ENCODE peak calls at places on chromosomes 16 and 17, in six cellular contexts. One of them, this sample, is unnamed. For H3K9me3, the result is how much of the 10 kb centered on the place peaks cover.

GRCh38 chr17:75416006-75416405 is 10.5 kb upstream of the GRB2 start:
- DNase-seq in RWPE2: no peak
- DNase-seq in A549: no peak
- DNase-seq in MM.1S: no peak
- DNase-seq in upper lobe of right lung: no peak
- DNase-seq in GM23248: no peak
- DNase-seq in this sample: no peak

GRCh38 chr17:81480140-81480917 is 32.3 kb downstream of the ACTG1 start:
- DNase-seq in RWPE2: no peak
- DNase-seq in A549: no peak
- DNase-seq in MM.1S: no peak
- DNase-seq in upper lobe of right lung: no peak
- DNase-seq in GM23248: peak
- DNase-seq in this sample: no peak

GRCh38 chr16:67027046-67027445 is 1.9 kb upstream of the CBFB start:
- DNase-seq in RWPE2: no peak
- DNase-seq in A549: no peak
- DNase-seq in MM.1S: no peak
- DNase-seq in upper lobe of right lung: peak
- DNase-seq in GM23248: no peak
- DNase-seq in this sample: no peak

GRCh38 chr16:11992008-11992584 is 15.6 kb downstream of the SNX29 start:
- DNase-seq in RWPE2: no peak
- DNase-seq in A549: no peak
- DNase-seq in MM.1S: no peak
- DNase-seq in upper lobe of right lung: no peak
- DNase-seq in GM23248: no peak
- DNase-seq in this sample: no peak

GRCh38 chr16:84196727-84197486 is 6.0 kb downstream of the ADAD2 start:
- DNase-seq in RWPE2: no peak
- DNase-seq in A549: no peak
- DNase-seq in MM.1S: no peak
- DNase-seq in upper lobe of right lung: no peak
- DNase-seq in GM23248: no peak
- DNase-seq in this sample: no peak

GRCh38 chr16:88533945-88534641 is 36.1 kb upstream of the ZC3H18 start:
- DNase-seq in RWPE2: no peak
- DNase-seq in A549: peak
- DNase-seq in MM.1S: peak
- DNase-seq in upper lobe of right lung: peak
- DNase-seq in GM23248: peak
- DNase-seq in this sample: peak

GRCh38 chr16:28567292-28567691 is 13.6 kb downstream of the SGF29 start:
- DNase-seq in RWPE2: no peak
- DNase-seq in A549: no peak
- DNase-seq in MM.1S: no peak
- DNase-seq in upper lobe of right lung: no peak
- DNase-seq in GM23248: no peak
- DNase-seq in this sample: no peak

GRCh38 chr16:14202697-14203096 is 131.6 kb downstream of the MRTFB start:
- DNase-seq in RWPE2: no peak
- DNase-seq in A549: no peak
- DNase-seq in MM.1S: no peak
- DNase-seq in upper lobe of right lung: no peak
- DNase-seq in GM23248: peak
- DNase-seq in this sample: no peak

GRCh38 chr16:12613131-12613991 is 190.3 kb downstream of the CPPED1 start:
- DNase-seq in RWPE2: no peak
- DNase-seq in A549: peak
- DNase-seq in MM.1S: no peak
- DNase-seq in upper lobe of right lung: no peak
- DNase-seq in GM23248: peak
- DNase-seq in this sample: peak

GRCh38 chr17:9285602-9286001 is 264.3 kb downstream of the NTN1 start:
- DNase-seq in RWPE2: no peak
- DNase-seq in A549: no peak
- DNase-seq in MM.1S: no peak
- DNase-seq in upper lobe of right lung: no peak
- DNase-seq in GM23248: peak
- DNase-seq in this sample: no peak

GRCh38 chr17:28370035-28370743 is at the start of gene VTN:
- DNase-seq in RWPE2: no peak
- DNase-seq in A549: peak
- DNase-seq in MM.1S: no peak
- DNase-seq in upper lobe of right lung: peak
- DNase-seq in GM23248: peak
- DNase-seq in this sample: no peak

GRCh38 chr17:1580979-1581676 is 18.5 kb upstream of the PITPNA start:
- DNase-seq in RWPE2: no peak
- DNase-seq in A549: no peak
- DNase-seq in MM.1S: no peak
- DNase-seq in upper lobe of right lung: peak
- DNase-seq in GM23248: no peak
- DNase-seq in this sample: no peak

GRCh38 chr17:78415821-78416301 is 37.4 kb downstream of the PGS1 start:
- DNase-seq in RWPE2: no peak
- DNase-seq in A549: no peak
- DNase-seq in MM.1S: no peak
- DNase-seq in upper lobe of right lung: no peak
- DNase-seq in GM23248: no peak
- DNase-seq in this sample: no peak

GRCh38 chr17:62680541-62681052 is 53.1 kb downstream of the MRC2 start:
- DNase-seq in RWPE2: no peak
- DNase-seq in A549: no peak
- DNase-seq in MM.1S: no peak
- DNase-seq in upper lobe of right lung: peak
- DNase-seq in GM23248: no peak
- DNase-seq in this sample: no peak

GRCh38 chr16:25027781-25028180 is 12.6 kb upstream of the ARHGAP17 start:
- DNase-seq in RWPE2: no peak
- DNase-seq in A549: no peak
- DNase-seq in MM.1S: no peak
- DNase-seq in upper lobe of right lung: no peak
- DNase-seq in GM23248: no peak
- DNase-seq in this sample: no peak

GRCh38 chr17:66964930-66965800 is 658 bp downstream of the CACNG4 start:
- DNase-seq in RWPE2: no peak
- DNase-seq in A549: peak
- DNase-seq in MM.1S: no peak
- DNase-seq in upper lobe of right lung: no peak
- DNase-seq in GM23248: no peak
- DNase-seq in this sample: no peak

DNA sequence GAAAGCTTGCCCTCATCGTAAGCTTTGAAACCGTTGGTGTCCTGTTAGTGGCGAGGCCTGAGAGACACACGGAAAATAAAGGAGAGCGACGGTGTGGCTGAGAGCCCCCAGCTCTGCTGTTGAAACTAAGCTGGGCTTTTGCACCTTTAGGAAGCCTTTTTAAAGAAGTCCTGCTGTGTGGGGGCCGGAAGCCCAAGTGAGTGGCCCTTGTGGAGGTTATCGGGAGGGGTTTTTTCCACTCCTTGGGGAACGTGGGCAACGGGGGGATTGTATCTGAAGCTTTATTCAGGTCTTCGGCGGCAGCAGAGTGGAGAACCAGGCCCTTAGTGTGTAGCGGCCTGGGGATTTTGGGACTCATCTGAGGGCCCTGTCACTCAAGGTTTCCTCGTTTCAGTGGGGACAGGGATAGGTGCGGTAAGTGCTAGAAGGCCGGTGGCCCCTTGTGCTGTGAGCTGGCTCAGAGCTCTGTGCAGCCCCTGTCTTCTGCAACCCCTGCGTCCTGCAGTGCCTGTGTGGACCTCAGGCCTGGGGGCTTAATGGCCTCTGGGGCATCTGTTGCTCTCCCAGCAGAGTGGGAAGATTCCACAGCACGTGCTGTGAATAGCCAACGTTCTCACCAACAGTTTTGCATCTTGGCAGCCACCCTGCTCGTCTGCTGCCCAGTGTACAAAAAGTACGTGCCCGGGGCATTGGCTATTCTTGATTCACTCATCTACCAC is 4.7 kb downstream of the FOXC2 start:
- DNase-seq in RWPE2: no peak
- DNase-seq in A549: no peak
- DNase-seq in MM.1S: no peak
- DNase-seq in upper lobe of right lung: no peak
- DNase-seq in GM23248: no peak
- DNase-seq in this sample: no peak
- H3K4me3 ChIP-seq in RWPE2: no peak
- H3K4me3 ChIP-seq in A549: no peak
- H3K4me3 ChIP-seq in MM.1S: no peak
- H3K4me3 ChIP-seq in upper lobe of right lung: peak
- H3K4me3 ChIP-seq in GM23248: peak
- H3K4me3 ChIP-seq in this sample: no peak

GRCh38 chr16:30095166-30096078 is 591 bp downstream of the YPEL3 start:
- DNase-seq in RWPE2: no peak
- DNase-seq in A549: no peak
- DNase-seq in MM.1S: peak
- DNase-seq in upper lobe of right lung: peak
- DNase-seq in GM23248: peak
- DNase-seq in this sample: no peak
- H3K27ac ChIP-seq in RWPE2: peak
- H3K27ac ChIP-seq in A549: peak
- H3K27ac ChIP-seq in MM.1S: peak
- H3K27ac ChIP-seq in upper lobe of right lung: peak
- H3K27ac ChIP-seq in GM23248: peak
- H3K27ac ChIP-seq in this sample: peak

DNA sequence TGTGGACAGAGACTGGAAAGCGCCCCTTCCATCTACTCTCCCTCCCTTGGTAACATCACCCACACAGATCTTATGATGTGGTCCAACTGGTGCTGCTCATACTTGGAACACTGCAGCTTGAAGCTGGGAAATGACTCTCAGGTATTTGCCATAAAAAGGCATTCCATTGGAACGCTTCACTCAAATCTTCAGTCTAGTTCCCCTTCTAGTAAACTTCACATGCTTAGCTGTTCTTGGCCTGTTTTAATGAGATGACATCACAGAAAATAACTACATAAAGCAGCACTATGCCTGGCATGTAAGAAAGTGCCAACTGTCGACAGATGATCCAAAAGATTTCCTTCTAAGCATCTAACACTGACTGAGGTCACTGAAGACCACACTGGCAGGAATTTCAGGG is 9.3 kb downstream of the ZNF263 start:
- DNase-seq in RWPE2: no peak
- DNase-seq in A549: no peak
- DNase-seq in MM.1S: no peak
- DNase-seq in upper lobe of right lung: no peak
- DNase-seq in GM23248: peak
- DNase-seq in this sample: no peak
- H3K9me3 ChIP-seq in RWPE2: under half
- H3K9me3 ChIP-seq in A549: half or more
- H3K9me3 ChIP-seq in MM.1S: under half
- H3K9me3 ChIP-seq in upper lobe of right lung: half or more
- H3K9me3 ChIP-seq in GM23248: under half
- H3K9me3 ChIP-seq in this sample: half or more

GRCh38 chr17:60602871-60603270 is 2.9 kb downstream of the PPM1D start:
- DNase-seq in RWPE2: no peak
- DNase-seq in A549: no peak
- DNase-seq in MM.1S: no peak
- DNase-seq in upper lobe of right lung: no peak
- DNase-seq in GM23248: peak
- DNase-seq in this sample: no peak
- H3K4me3 ChIP-seq in RWPE2: peak
- H3K4me3 ChIP-seq in A549: peak
- H3K4me3 ChIP-seq in MM.1S: peak
- H3K4me3 ChIP-seq in upper lobe of right lung: peak
- H3K4me3 ChIP-seq in GM23248: peak
- H3K4me3 ChIP-seq in this sample: peak

DNA sequence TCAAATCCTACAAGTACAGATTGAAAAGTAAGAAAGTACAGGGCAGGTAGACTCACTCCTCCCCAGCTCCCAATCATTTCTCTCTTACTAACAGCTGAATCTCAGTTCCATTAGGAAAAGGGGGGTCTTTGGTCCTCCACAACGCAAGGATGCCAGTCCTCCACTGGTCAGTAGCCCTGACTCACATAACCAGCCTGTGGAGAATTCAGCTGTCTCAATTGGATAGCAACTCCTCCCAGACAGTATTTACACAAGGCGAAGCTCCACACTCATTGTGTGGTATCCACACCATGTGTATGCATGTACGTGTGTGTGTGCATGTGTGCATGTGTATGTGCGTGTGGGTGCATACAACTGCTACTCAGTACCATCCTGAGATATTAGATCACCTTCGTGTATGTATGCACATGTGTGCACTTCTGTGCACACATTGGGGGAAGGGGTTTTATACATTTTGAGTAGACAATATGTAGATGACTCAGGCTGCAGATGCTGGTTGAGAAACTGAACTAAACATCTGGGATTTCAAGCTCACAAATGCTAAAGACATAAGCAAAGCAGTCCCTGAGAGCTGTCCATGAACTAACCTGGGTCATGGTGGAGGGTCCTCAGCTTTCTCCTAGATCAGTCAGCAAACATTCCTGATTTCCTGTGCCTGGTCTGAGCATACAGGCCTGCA is 240.1 kb downstream of the SLC39A11 start:
- DNase-seq in RWPE2: no peak
- DNase-seq in A549: no peak
- DNase-seq in MM.1S: no peak
- DNase-seq in upper lobe of right lung: no peak
- DNase-seq in GM23248: no peak
- DNase-seq in this sample: no peak
- H3K27ac ChIP-seq in RWPE2: no peak
- H3K27ac ChIP-seq in A549: no peak
- H3K27ac ChIP-seq in MM.1S: no peak
- H3K27ac ChIP-seq in upper lobe of right lung: no peak
- H3K27ac ChIP-seq in GM23248: no peak
- H3K27ac ChIP-seq in this sample: no peak

DNA sequence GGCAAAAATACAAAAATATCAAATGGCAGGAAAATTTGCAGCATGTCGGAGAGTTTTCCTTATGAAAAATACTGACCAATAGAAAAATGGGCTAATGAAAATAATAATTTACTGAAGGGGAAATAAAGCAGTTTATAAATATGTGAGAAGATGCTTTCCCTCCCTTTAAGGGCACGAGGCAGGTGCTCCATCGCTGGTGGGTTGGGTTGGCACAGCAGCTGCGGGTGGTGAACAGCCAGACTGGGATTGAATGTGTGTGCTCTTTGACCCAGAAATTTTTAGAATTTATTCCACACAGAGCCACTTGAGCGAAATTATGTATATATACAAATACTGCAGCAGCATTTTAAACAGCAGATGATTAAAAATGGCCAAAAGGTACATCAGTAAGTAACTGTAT is 109.1 kb upstream of the ZNF750 start:
- DNase-seq in RWPE2: no peak
- DNase-seq in A549: no peak
- DNase-seq in MM.1S: no peak
- DNase-seq in upper lobe of right lung: no peak
- DNase-seq in GM23248: no peak
- DNase-seq in this sample: no peak
- H3K9me3 ChIP-seq in RWPE2: under half
- H3K9me3 ChIP-seq in A549: half or more
- H3K9me3 ChIP-seq in MM.1S: under half
- H3K9me3 ChIP-seq in upper lobe of right lung: under half
- H3K9me3 ChIP-seq in GM23248: under half
- H3K9me3 ChIP-seq in this sample: under half

DNA sequence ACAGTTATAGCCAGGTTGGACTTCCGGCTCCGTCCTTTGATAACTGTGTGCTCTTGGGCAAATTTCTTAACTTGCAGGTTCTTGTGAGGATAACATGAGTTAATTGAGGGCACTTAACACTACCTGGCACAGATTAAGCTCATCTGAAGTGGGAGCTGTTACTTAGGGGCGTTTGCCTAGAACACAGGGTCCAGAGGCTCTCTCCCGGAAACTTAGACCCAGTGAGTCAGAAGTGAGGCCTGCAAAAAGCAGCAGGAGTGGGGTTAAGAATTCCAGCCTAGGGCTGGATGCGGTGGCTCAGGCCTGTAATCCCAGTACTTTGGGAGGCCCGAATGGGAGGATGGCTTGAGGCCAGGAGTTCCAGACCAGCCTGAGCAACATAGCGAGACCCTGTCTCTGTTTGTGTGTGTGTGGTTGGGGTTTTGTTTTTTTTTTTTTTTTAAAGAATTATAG is 1.4 kb downstream of the MVP start:
- DNase-seq in RWPE2: no peak
- DNase-seq in A549: peak
- DNase-seq in MM.1S: no peak
- DNase-seq in upper lobe of right lung: no peak
- DNase-seq in GM23248: peak
- DNase-seq in this sample: no peak
- H3K4me3 ChIP-seq in RWPE2: peak
- H3K4me3 ChIP-seq in A549: peak
- H3K4me3 ChIP-seq in MM.1S: peak
- H3K4me3 ChIP-seq in upper lobe of right lung: peak
- H3K4me3 ChIP-seq in GM23248: peak
- H3K4me3 ChIP-seq in this sample: peak

This sample was measured in CD4-positive, CD25-positive, alpha-beta regulatory T cell.